ENCODE peak calls at places on chromosomes 7 and 10, in five cellular contexts. C is stimulated activated CD4-positive, alpha-beta T cell treated with anti-CD3 and anti-CD28 coated beads, Interleukin-15, amount 100 ng/mL, for 1 hour; Z is GM13976; D is upper lobe of left lung; M is stimulated activated naive CD8-positive, alpha-beta T cell treated with anti-CD3 and anti-CD28 coated beads, Interleukin-15, Interleukin-2, amounts not matched to agents 100 U/mL and 50 U/mL, for 24 hours. O is an unnamed sample.

GRCh38 chr7:83468251-83468739 is 180.6 kb downstream of the SEMA3E start:
- DNase-seq in C (no peak), M (no peak), Z (peak; percentile 13), D (peak; percentile 73), O (no peak)

GRCh38 chr7:2711895-2712675 is 24.1 kb downstream of the AMZ1 start:
- DNase-seq in M (no peak), C (no peak), D (peak; percentile 76), Z (no peak), O (no peak)

GRCh38 chr10:51231754-51232153 is 157.5 kb downstream of the PRKG1 start:
- DNase-seq in M (no peak), C (no peak), D (no peak), Z (no peak), O (no peak)

GRCh38 chr10:132554991-132555647 is 17.5 kb downstream of the INPP5A start:
- DNase-seq in D (peak; percentile 78), M (peak; percentile 65), Z (peak; percentile 64), C (no peak), O (peak; percentile 65)

GRCh38 chr10:20406607-20407188 is 490.4 kb downstream of the NEBL start:
- DNase-seq in M (no peak), Z (no peak), D (no peak), C (no peak), O (no peak)

GRCh38 chr10:47165711-47166404 is 134.1 kb upstream of the GDF10 start:
- DNase-seq in M (peak; percentile 35), Z (no peak), D (peak; percentile 62), C (peak; percentile 27), O (peak; percentile 9)

GRCh38 chr7:20075992-20076813 is 141.0 kb downstream of the MACC1 start:
- DNase-seq in D (no peak), M (no peak), C (no peak), Z (no peak), O (no peak)

GRCh38 chr7:148790850-148791249 is 92.1 kb downstream of the CUL1 start:
- DNase-seq in Z (no peak), D (no peak), C (no peak), M (no peak), O (no peak)

GRCh38 chr7:155858521-155859061 is 46.3 kb upstream of the SHH start:
- DNase-seq in Z (no peak), D (peak; percentile 36), M (no peak), C (no peak), O (no peak)

GRCh38 chr10:24901686-24902399 is 50.6 kb downstream of the PRTFDC1 start:
- DNase-seq in Z (no peak), C (no peak), D (no peak), M (no peak), O (no peak)

GRCh38 chr7:22845221-22845844 is 22.7 kb upstream of the TOMM7 start:
- DNase-seq in Z (no peak), M (no peak), C (no peak), D (no peak), O (no peak)

GRCh38 chr7:87934699-87935372 is 785 bp downstream of the ADAM22 start:
- DNase-seq in Z (peak; percentile 54), C (no peak), D (no peak), M (peak; percentile 19), O (peak; percentile 23)

GRCh38 chr7:117796889-117797288 is 76.4 kb downstream of the CTTNBP2 start:
- DNase-seq in D (no peak), C (no peak), M (no peak), Z (no peak), O (no peak)

GRCh38 chr10:122391875-122392274 is 17.4 kb downstream of the PLEKHA1 start:
- DNase-seq in D (no peak), M (no peak), Z (no peak), C (no peak), O (no peak)

GRCh38 chr7:12583922-12584321 is 13.4 kb downstream of the SCIN start:
- DNase-seq in C (no peak), Z (no peak), D (no peak), M (no peak), O (no peak)

GRCh38 chr7:112572669-112573301 is 92.0 kb downstream of the LSMEM1 start:
- DNase-seq in M (no peak), D (no peak), Z (no peak), C (no peak), O (no peak)

GRCh38 chr10:59945590-59945989 is 39.2 kb upstream of the CCDC6 start:
- DNase-seq in C (no peak), M (no peak), Z (no peak), D (no peak), O (no peak)

GRCh38 chr7:19920200-19920599 is 146.8 kb upstream of the TMEM196 start:
- DNase-seq in D (no peak), Z (no peak), C (no peak), M (no peak), O (no peak)

GRCh38 chr7:140219672-140220520 is 43.1 kb upstream of the KDM7A start:
- DNase-seq in Z (no peak), C (no peak), M (no peak), D (no peak), O (no peak)

GRCh38 chr10:38047666-38048065 is 37.2 kb downstream of the ZNF33A start:
- DNase-seq in D (no peak), C (no peak), Z (no peak), M (no peak), O (no peak)

GRCh38 chr7:157433628-157434027 is 96.8 kb downstream of the DNAJB6 start:
- DNase-seq in Z (no peak), C (no peak), M (no peak), D (no peak), O (no peak)

GRCh38 chr7:98352621-98353020 is 48.3 kb downstream of the BAIAP2L1 start:
- DNase-seq in D (no peak), M (no peak), Z (no peak), C (no peak), O (no peak)

GRCh38 chr10:50396491-50397311 is 145.4 kb upstream of the ASAH2 start:
- DNase-seq in Z (peak; percentile 45), C (no peak), D (no peak), M (no peak), O (no peak)

GRCh38 chr7:82443801-82444219 is 233 bp upstream of the CACNA2D1 start:
- DNase-seq in D (peak; percentile 60), C (no peak), M (peak; percentile 2), Z (peak; percentile 41), O (peak; percentile 5)

GRCh38 chr10:103884681-103885139 is 29.3 kb upstream of the SH3PXD2A start:
- DNase-seq in M (peak; percentile 22), C (no peak), D (no peak), Z (peak; percentile 56), O (peak; percentile 43)

GRCh38 chr7:75604408-75604807 is 112.3 kb downstream of the SPDYE5 start:
- DNase-seq in Z (no peak), C (no peak), M (no peak), D (no peak), O (no peak)

GRCh38 chr10:122240401-122240800 is 30.7 kb upstream of the BTBD16 start:
- DNase-seq in D (no peak), C (no peak), Z (no peak), M (no peak), O (no peak)

GRCh38 chr10:83357627-83358026 is 781.7 kb upstream of the GHITM start:
- DNase-seq in D (no peak), C (no peak), M (no peak), Z (no peak), O (no peak)

GRCh38 chr10:129785536-129785981 is 178.5 kb downstream of the EBF3 start:
- DNase-seq in C (no peak), D (no peak), M (no peak), Z (no peak), O (no peak)

GRCh38 chr7:4665661-4666060 is 16.4 kb upstream of the FOXK1 start:
- DNase-seq in M (no peak), Z (no peak), D (no peak), C (no peak), O (no peak)

O was measured in germinal center.